ENCODE peak calls at places on chromosome 1, in five cellular contexts. W is trophoblast cell, Y is H9, N is mesenchymal stem cell, G is mesendoderm. X is an unnamed sample.

GRCh38 chr1:25616932-25617625 is 488 bp downstream of the MAN1C1 start:
- DNase-seq in W (peak; percentile 55), Y (no peak), N (no peak), G (no peak), X (no peak)

GRCh38 chr1:116115476-116115875 is 4.3 kb downstream of the MAB21L3 start:
- DNase-seq in W (peak; percentile 69), Y (no peak), N (peak; percentile 38), G (peak; percentile 88), X (peak; percentile 75)

GRCh38 chr1:2240251-2241156 is 12.4 kb downstream of the SKI start:
- DNase-seq in W (peak; percentile 92), Y (no peak), N (peak; percentile 49), G (no peak), X (peak; percentile 29)

GRCh38 chr1:163213626-163214025 is 10.9 kb upstream of the RGS5 start:
- DNase-seq in W (peak; percentile 2), Y (no peak), N (peak; percentile 46), G (no peak), X (no peak)

GRCh38 chr1:16122361-16122881 is 33.4 kb downstream of the EPHA2 start:
- DNase-seq in W (peak; percentile 23), Y (peak; percentile 59), N (peak; percentile 20), G (peak; percentile 92), X (peak; percentile 44)

GRCh38 chr1:162908780-162909179 is 47.8 kb upstream of the CCDC190 start:
- DNase-seq in W (no peak), Y (no peak), N (peak; percentile 61), G (no peak), X (peak; percentile 91)

GRCh38 chr1:205014772-205015171 is 28.2 kb upstream of the CNTN2 start:
- DNase-seq in W (no peak), Y (no peak), N (no peak), G (no peak), X (no peak)

GRCh38 chr1:209710098-209710497 is 5.5 kb downstream of the HSD11B1 start:
- DNase-seq in W (no peak), Y (no peak), N (no peak), G (no peak), X (no peak)

GRCh38 chr1:68322837-68323687 is 90.7 kb upstream of the WLS start:
- DNase-seq in W (peak; percentile 33), Y (no peak), N (peak; percentile 84), G (no peak), X (peak; percentile 47)

GRCh38 chr1:8903410-8903809 is 24.9 kb upstream of the ENO1 start:
- DNase-seq in W (no peak), Y (no peak), N (peak; percentile 40), G (no peak), X (no peak)

GRCh38 chr1:247540536-247540935 is 4.3 kb upstream of the OR2C3 start:
- DNase-seq in W (no peak), Y (no peak), N (no peak), G (no peak), X (no peak)

GRCh38 chr1:107413951-107414350 is 273.1 kb downstream of the NTNG1 start:
- DNase-seq in W (peak; percentile 6), Y (no peak), N (no peak), G (no peak), X (no peak)

GRCh38 chr1:40045182-40045581 is 4.7 kb downstream of the CAP1 start:
- DNase-seq in W (peak; percentile 60), Y (no peak), N (no peak), G (no peak), X (peak; percentile 47)

GRCh38 chr1:116777831-116778830 is 23.9 kb downstream of the CD2 start:
- DNase-seq in W (peak; percentile 22), Y (no peak), N (peak; percentile 66), G (no peak), X (peak; percentile 66)

GRCh38 chr1:50542362-50542761 is 119.1 kb upstream of the DMRTA2 start:
- DNase-seq in W (no peak), Y (no peak), N (no peak), G (no peak), X (no peak)

GRCh38 chr1:7890853-7891252 is 38.0 kb upstream of the UTS2 start:
- DNase-seq in W (no peak), Y (no peak), N (no peak), G (no peak), X (no peak)

GRCh38 chr1:117641536-117641935 is 35.7 kb downstream of the TENT5C start:
- DNase-seq in W (no peak), Y (no peak), N (no peak), G (no peak), X (no peak)

GRCh38 chr1:204685236-204686006 is at the start of gene LRRN2:
- DNase-seq in W (no peak), Y (peak; percentile 44), N (no peak), G (peak; percentile 49), X (no peak)

GRCh38 chr1:177048314-177049069 is 116.0 kb downstream of the ASTN1 start:
- DNase-seq in W (no peak), Y (peak; percentile 41), N (no peak), G (peak; percentile 55), X (no peak)

GRCh38 chr1:117036018-117036421 is 24.1 kb upstream of the TTF2 start:
- DNase-seq in W (no peak), Y (peak; percentile 60), N (no peak), G (peak; percentile 93), X (no peak)

GRCh38 chr1:208868554-208868953 is 624.4 kb upstream of the PLXNA2 start:
- DNase-seq in W (peak; percentile 54), Y (no peak), N (no peak), G (no peak), X (no peak)

GRCh38 chr1:41955461-41956159 is 36.9 kb upstream of the HIVEP3 start:
- DNase-seq in W (peak; percentile 2), Y (no peak), N (peak; percentile 86), G (peak; percentile 31), X (peak; percentile 86)

GRCh38 chr1:234250747-234251146 is 122.5 kb upstream of the COA6 start:
- DNase-seq in W (no peak), Y (peak; percentile 82), N (no peak), G (peak; percentile 87), X (no peak)

GRCh38 chr1:46757256-46757955 is 38.5 kb upstream of the EFCAB14 start:
- DNase-seq in W (peak; percentile 51), Y (peak; percentile 58), N (no peak), G (peak; percentile 73), X (peak; percentile 3)

GRCh38 chr1:77100870-77101269 is 118.4 kb downstream of the PIGK start:
- DNase-seq in W (no peak), Y (no peak), N (no peak), G (no peak), X (peak; percentile 1)

GRCh38 chr1:234631721-234632125 is 21.7 kb upstream of the IRF2BP2 start:
- DNase-seq in W (peak; percentile 49), Y (no peak), N (peak; percentile 58), G (peak; percentile 90), X (peak; percentile 87)

GRCh38 chr1:168455764-168456163 is 88.0 kb downstream of the XCL2 start:
- DNase-seq in W (no peak), Y (no peak), N (no peak), G (no peak), X (peak; percentile 44)

GRCh38 chr1:244918422-244919319 is 54.3 kb upstream of the HNRNPU start:
- DNase-seq in W (peak; percentile 67), Y (no peak), N (peak; percentile 36), G (peak; percentile 22), X (peak; percentile 12)

GRCh38 chr1:156870734-156871133 is 10.1 kb downstream of the NTRK1 start:
- DNase-seq in W (no peak), Y (no peak), N (peak; percentile 60), G (no peak), X (peak; percentile 93)

GRCh38 chr1:156866679-156867015 is 6.0 kb downstream of the NTRK1 start:
- DNase-seq in W (no peak), Y (no peak), N (no peak), G (no peak), X (no peak)

GRCh38 chr1:156869455-156869854 is 8.8 kb downstream of the NTRK1 start:
- DNase-seq in W (no peak), Y (no peak), N (no peak), G (no peak), X (no peak)

GRCh38 chr1:156865865-156866678 is 5.4 kb downstream of the NTRK1 start:
- DNase-seq in W (no peak), Y (no peak), N (no peak), G (no peak), X (no peak)

GRCh38 chr1:156868341-156868740 is 7.7 kb downstream of the NTRK1 start:
- DNase-seq in W (no peak), Y (no peak), N (no peak), G (no peak), X (no peak)
- H3K4ac ChIP-seq in W (no peak overlapping the region), Y (no peak overlapping the region), N (no peak overlapping the region), G (no peak overlapping the region), X (no peak overlapping the region)

GRCh38 chr1:11703357-11704225 is 12.1 kb downstream of the DRAXIN start:
- DNase-seq in W (no peak), Y (no peak), N (no peak), G (no peak), X (no peak)
- H3K4ac ChIP-seq in W (no peak overlapping the region), Y (no peak overlapping the region), N (no peak overlapping the region), G (no peak overlapping the region), X (no peak overlapping the region)

GRCh38 chr1:4756184-4756504 is 101.7 kb downstream of the AJAP1 start:
- DNase-seq in W (no peak), Y (no peak), N (no peak), G (no peak), X (no peak)

GRCh38 chr1:4752059-4752458 is 97.7 kb downstream of the AJAP1 start:
- DNase-seq in W (no peak), Y (no peak), N (no peak), G (no peak), X (no peak)

GRCh38 chr1:4756851-4757580 is 102.6 kb downstream of the AJAP1 start:
- DNase-seq in W (no peak), Y (no peak), N (no peak), G (peak; percentile 33), X (no peak)

GRCh38 chr1:4754816-4755215 is 100.4 kb downstream of the AJAP1 start:
- DNase-seq in W (no peak), Y (peak; percentile 43), N (no peak), G (peak; percentile 17), X (no peak)

GRCh38 chr1:4755301-4756183 is 101.1 kb downstream of the AJAP1 start:
- DNase-seq in W (no peak), Y (peak; percentile 67), N (no peak), G (peak; percentile 90), X (no peak)
- H3K4ac ChIP-seq in W (no peak overlapping the region), Y (no peak overlapping the region), N (no peak overlapping the region), G (peak overlapping the region; percentile 17), X (no peak overlapping the region)

GRCh38 chr1:202689082-202689481 is 21.2 kb downstream of the SYT2 start:
- DNase-seq in W (no peak), Y (no peak), N (no peak), G (no peak), X (no peak)

GRCh38 chr1:202694354-202694753 is 15.9 kb downstream of the SYT2 start:
- DNase-seq in W (no peak), Y (no peak), N (no peak), G (no peak), X (no peak)

GRCh38 chr1:202689493-202690342 is 20.5 kb downstream of the SYT2 start:
- DNase-seq in W (no peak), Y (no peak), N (no peak), G (no peak), X (no peak)

GRCh38 chr1:202691846-202692245 is 18.4 kb downstream of the SYT2 start:
- DNase-seq in W (no peak), Y (no peak), N (no peak), G (no peak), X (no peak)

GRCh38 chr1:202692959-202693555 is 17.2 kb downstream of the SYT2 start:
- DNase-seq in W (peak; percentile 79), Y (peak; percentile 76), N (peak; percentile 81), G (peak; percentile 80), X (peak; percentile 71)
- H3K4ac ChIP-seq in W (no peak overlapping the region), Y (no peak overlapping the region), N (no peak overlapping the region), G (no peak overlapping the region), X (no peak overlapping the region)

GRCh38 chr1:29998686-29999085 is 724.7 kb downstream of the MATN1 start:
- DNase-seq in W (peak; percentile 45), Y (no peak), N (no peak), G (no peak), X (no peak)
- H3K4ac ChIP-seq in W (no peak overlapping the region), Y (no peak overlapping the region), N (no peak overlapping the region), G (no peak overlapping the region), X (no peak overlapping the region)